ENCODE peak calls at places on chromosomes 12 and 14, in nine cellular contexts. W is astrocyte of the cerebellum, O is dorsolateral prefrontal cortex, C is cardiac muscle cell, Z is progenitor cell of endocrine pancreas, R is GM10248, H is AG04449, N is WERI-Rb-1, X is GM12864. P is an unnamed sample.

GRCh38 chr14:89217876-89218275 is 199.2 kb downstream of the FOXN3 start:
- DNase-seq in W (no peak), O (no peak), C (no peak), Z (no peak), R (no peak), H (no peak), N (no peak), X (no peak), P (no peak)

GRCh38 chr14:56814468-56815074 is 4.3 kb upstream of the OTX2 start:
- DNase-seq in W (no peak), O (no peak), C (no peak), Z (no peak), R (no peak), H (no peak), N (peak), X (no peak), P (no peak)

GRCh38 chr14:92724516-92725340 is 23.7 kb downstream of the LGMN start:
- DNase-seq in W (no peak), O (no peak), C (peak), Z (no peak), R (no peak), H (no peak), N (no peak), X (no peak), P (no peak)

GRCh38 chr14:95876769-95877490 is at the start of gene TUNAR:
- DNase-seq in W (no peak), O (no peak), C (peak), Z (peak), R (no peak), H (no peak), N (peak), X (no peak), P (peak)

GRCh38 chr12:112191840-112192321 is 66.5 kb downstream of the TRAFD1 start:
- DNase-seq in W (no peak), O (no peak), C (no peak), Z (no peak), R (no peak), H (no peak), N (no peak), X (no peak), P (no peak)

GRCh38 chr14:28676481-28676880 is 90.1 kb upstream of the FOXG1 start:
- DNase-seq in W (no peak), O (no peak), C (no peak), Z (no peak), R (no peak), H (no peak), N (no peak), X (no peak), P (no peak)

GRCh38 chr12:14394317-14395058 is 29.0 kb downstream of the ATF7IP start:
- DNase-seq in W (peak), O (no peak), C (peak), Z (no peak), R (peak), H (peak), N (no peak), X (peak), P (peak)

GRCh38 chr12:51678086-51678724 is 87.2 kb downstream of the SCN8A start:
- DNase-seq in W (peak), O (no peak), C (peak), Z (no peak), R (peak), H (no peak), N (peak), X (no peak), P (peak)

GRCh38 chr14:65011559-65011958 is 24.9 kb downstream of the FNTB start:
- DNase-seq in W (no peak), O (no peak), C (no peak), Z (no peak), R (no peak), H (no peak), N (no peak), X (no peak), P (no peak)

GRCh38 chr12:120841525-120841924 is 62.6 kb downstream of the SPPL3 start:
- DNase-seq in W (no peak), O (no peak), C (no peak), Z (no peak), R (no peak), H (no peak), N (no peak), X (no peak), P (no peak)

GRCh38 chr12:19058235-19059021 is 71.1 kb upstream of the PLEKHA5 start:
- DNase-seq in W (peak), O (no peak), C (no peak), Z (no peak), R (no peak), H (no peak), N (no peak), X (no peak), P (no peak)

GRCh38 chr12:106764738-106765137 is 9.7 kb upstream of the RIC8B start:
- DNase-seq in W (no peak), O (no peak), C (no peak), Z (no peak), R (no peak), H (no peak), N (no peak), X (no peak), P (no peak)

GRCh38 chr14:74875941-74876913 is at the start of gene PROX2:
- DNase-seq in W (no peak), O (no peak), C (no peak), Z (no peak), R (no peak), H (no peak), N (no peak), X (no peak), P (peak)

GRCh38 chr12:51371295-51371953 is 19.8 kb downstream of the GALNT6 start:
- DNase-seq in W (peak), O (no peak), C (peak), Z (peak), R (no peak), H (peak), N (peak), X (no peak), P (no peak)

GRCh38 chr12:11762723-11763326 is 113.4 kb downstream of the ETV6 start:
- DNase-seq in W (no peak), O (no peak), C (no peak), Z (no peak), R (peak), H (no peak), N (no peak), X (no peak), P (no peak)

GRCh38 chr14:75165586-75166391 is 10.6 kb downstream of the TMED10 start:
- DNase-seq in W (peak), O (peak), C (no peak), Z (no peak), R (no peak), H (no peak), N (no peak), X (no peak), P (no peak)

GRCh38 chr14:35534130-35534883 is at the start of gene INSM2:
- DNase-seq in W (no peak), O (no peak), C (no peak), Z (peak), R (peak), H (no peak), N (no peak), X (no peak), P (peak)

GRCh38 chr12:68538722-68539614 is 71.7 kb upstream of the RAP1B start:
- DNase-seq in W (peak), O (no peak), C (no peak), Z (no peak), R (peak), H (no peak), N (no peak), X (no peak), P (no peak)

GRCh38 chr12:42156232-42156631 is 11.6 kb upstream of the GXYLT1 start:
- DNase-seq in W (no peak), O (no peak), C (no peak), Z (no peak), R (no peak), H (no peak), N (no peak), X (no peak), P (no peak)

GRCh38 chr14:36655963-36656768 is 5.5 kb upstream of the PAX9 start:
- DNase-seq in W (no peak), O (no peak), C (peak), Z (peak), R (peak), H (no peak), N (no peak), X (no peak), P (peak)

GRCh38 chr12:25415004-25415403 is 138.1 kb downstream of the LMNTD1 start:
- DNase-seq in W (no peak), O (no peak), C (no peak), Z (no peak), R (no peak), H (no peak), N (no peak), X (no peak), P (no peak)

GRCh38 chr14:30621354-30621953 is 665 bp upstream of the SCFD1 start:
- DNase-seq in W (no peak), O (no peak), C (peak), Z (no peak), R (no peak), H (no peak), N (no peak), X (no peak), P (peak)

GRCh38 chr12:65845751-65846537 is 21.7 kb downstream of the HMGA2 start:
- DNase-seq in W (no peak), O (no peak), C (no peak), Z (no peak), R (no peak), H (no peak), N (peak), X (no peak), P (no peak)

GRCh38 chr14:85175556-85175955 is 354.4 kb upstream of the FLRT2 start:
- DNase-seq in W (no peak), O (no peak), C (no peak), Z (no peak), R (no peak), H (peak), N (no peak), X (no peak), P (no peak)

GRCh38 chr12:71636704-71637115 is 26.9 kb downstream of the ZFC3H1 start:
- DNase-seq in W (peak), O (no peak), C (peak), Z (no peak), R (peak), H (no peak), N (no peak), X (peak), P (peak)

GRCh38 chr14:91354979-91355685 is 62.5 kb downstream of the CCDC88C start:
- DNase-seq in W (no peak), O (peak), C (no peak), Z (peak), R (peak), H (no peak), N (peak), X (no peak), P (peak)

GRCh38 chr14:91964724-91965123 is 17.2 kb upstream of the FBLN5 start:
- DNase-seq in W (no peak), O (no peak), C (no peak), Z (no peak), R (no peak), H (no peak), N (no peak), X (no peak), P (no peak)

GRCh38 chr12:122738561-122738960 is 7.9 kb upstream of the HCAR1 start:
- DNase-seq in W (no peak), O (no peak), C (no peak), Z (no peak), R (no peak), H (no peak), N (no peak), X (no peak), P (no peak)

GRCh38 chr12:93176166-93176565 is 201.6 kb upstream of the NUDT4 start:
- DNase-seq in W (no peak), O (no peak), C (no peak), Z (no peak), R (no peak), H (no peak), N (no peak), X (no peak), P (no peak)

GRCh38 chr12:45518516-45519235 is 210.8 kb upstream of the ARID2 start:
- DNase-seq in W (no peak), O (no peak), C (no peak), Z (no peak), R (peak), H (no peak), N (no peak), X (peak), P (no peak)

GRCh38 chr14:88013750-88014349 is 8.9 kb downstream of the GPR65 start:
- DNase-seq in W (peak), O (peak), C (peak), Z (peak), R (peak), H (peak), N (peak), X (no peak), P (peak)

GRCh38 chr14:71487941-71488340 is 444.3 kb upstream of the RGS6 start:
- DNase-seq in W (no peak), O (no peak), C (no peak), Z (no peak), R (no peak), H (no peak), N (no peak), X (no peak), P (no peak)

GRCh38 chr12:12661086-12661485 is 34.9 kb downstream of the GPR19 start:
- DNase-seq in W (peak), O (no peak), C (no peak), Z (no peak), R (no peak), H (peak), N (no peak), X (no peak), P (no peak)

GRCh38 chr12:116547955-116548471 is 11.2 kb upstream of the MAP1LC3B2 start:
- DNase-seq in W (no peak), O (no peak), C (peak), Z (no peak), R (peak), H (no peak), N (peak), X (no peak), P (no peak)

GRCh38 chr12:41310367-41310766 is 122.2 kb downstream of the PDZRN4 start:
- DNase-seq in W (no peak), O (no peak), C (no peak), Z (no peak), R (no peak), H (no peak), N (peak), X (no peak), P (no peak)

GRCh38 chr12:4215862-4216541 is 57.6 kb upstream of the CCND2 start:
- DNase-seq in W (no peak), O (no peak), C (no peak), Z (no peak), R (peak), H (no peak), N (no peak), X (peak), P (no peak)

DNA sequence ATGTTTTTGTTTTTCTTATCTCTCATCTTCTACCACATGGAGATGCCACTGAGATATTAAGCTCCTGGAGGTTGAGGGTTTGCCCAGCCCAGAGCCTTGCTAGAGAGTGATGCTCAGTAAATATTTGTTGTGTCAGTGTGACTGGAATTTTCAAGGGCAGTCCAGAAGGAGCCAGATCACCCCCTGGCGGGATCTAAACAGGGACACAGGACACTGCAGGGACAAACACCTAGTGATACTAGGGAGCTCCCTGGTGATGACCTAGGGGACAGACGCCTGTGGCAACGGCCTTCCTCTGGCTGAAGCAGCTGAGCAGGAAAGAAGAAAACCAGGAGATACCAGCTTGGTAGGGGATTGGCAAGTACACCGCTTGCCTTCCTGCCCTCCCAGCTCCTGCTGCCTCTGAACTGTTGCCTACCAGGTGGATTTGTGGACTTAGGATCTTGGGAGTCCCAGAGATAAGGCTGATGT is 714.4 kb upstream of the TBX3 start:
- DNase-seq in W (no peak), O (no peak), C (peak), Z (no peak), R (no peak), H (no peak), N (peak), X (no peak), P (no peak)
- TF ChIP-seq CTCF in W (no peak), O (no peak), C (no peak), Z (peak), R (no peak), H (no peak), N (peak), X (no peak), P (no peak)

GRCh38 chr12:16359512-16360491 is 12.4 kb downstream of the MGST1 start:
- DNase-seq in W (no peak), O (no peak), C (peak), Z (peak), R (no peak), H (no peak), N (peak), X (peak), P (peak)
- TF ChIP-seq CTCF in W (peak), O (no peak), C (peak), Z (peak), R (peak), H (peak), N (peak), X (peak), P (peak)

DNA sequence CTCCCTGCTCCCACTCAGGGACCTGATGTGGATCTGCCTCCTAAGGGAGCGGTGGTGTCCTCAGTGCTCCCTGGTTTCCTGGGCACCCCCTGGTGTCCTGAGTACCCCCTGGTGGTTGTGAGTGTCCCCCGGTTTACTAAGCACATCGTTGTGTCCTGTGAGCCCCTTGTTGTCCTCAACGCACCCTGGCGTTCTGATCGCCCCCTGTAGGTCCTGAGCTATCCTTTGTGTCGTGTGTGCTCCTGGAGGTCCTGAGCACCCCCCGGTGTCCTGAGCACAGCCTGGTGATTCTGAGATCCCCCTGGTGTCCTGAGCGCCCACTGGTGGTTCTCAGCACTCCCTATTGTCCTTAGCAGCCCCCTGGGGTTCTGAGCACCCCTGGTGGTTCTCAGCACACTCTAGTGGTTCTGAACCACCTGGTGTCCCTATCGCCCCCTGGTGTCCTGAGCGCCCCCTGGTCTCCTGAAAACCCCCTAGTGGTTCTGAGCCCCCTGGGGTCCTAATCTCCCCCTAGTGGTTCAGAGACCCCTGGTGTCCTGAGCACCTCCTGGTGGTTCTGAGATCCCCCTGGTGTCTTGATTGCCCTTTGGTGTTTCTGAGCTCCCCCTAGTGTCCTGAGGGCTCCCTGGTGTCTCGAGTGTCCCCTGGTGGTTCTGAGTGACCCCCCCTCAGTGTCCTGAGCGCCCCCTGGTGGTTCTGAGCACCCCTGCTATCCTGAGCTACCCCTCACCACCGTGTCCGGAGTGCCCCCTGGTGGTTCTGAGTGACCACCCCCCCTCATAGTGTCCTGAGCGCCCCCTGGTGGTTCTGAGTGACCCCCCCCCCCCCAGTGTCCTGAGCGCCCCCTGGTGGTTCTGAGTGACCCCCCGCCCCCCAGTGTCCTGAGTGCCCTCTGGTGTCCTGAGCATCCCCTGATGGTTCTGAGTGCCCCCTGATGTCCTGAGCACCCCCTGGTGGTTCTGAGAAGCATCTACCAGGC is 615.1 kb downstream of the TMEM121 start:
- DNase-seq in W (no peak), O (no peak), C (no peak), Z (no peak), R (peak), H (no peak), N (peak), X (no peak), P (no peak)
- TF ChIP-seq CTCF in W (no peak), O (no peak), C (no peak), Z (no peak), R (peak), H (no peak), N (peak), X (peak), P (no peak)

GRCh38 chr12:54370218-54370730 is 6.0 kb upstream of the GPR84 start:
- DNase-seq in W (peak), O (peak), C (peak), Z (peak), R (peak), H (peak), N (peak), X (no peak), P (peak)
- TF ChIP-seq CTCF in W (peak), O (peak), C (peak), Z (peak), R (peak), H (peak), N (peak), X (peak), P (peak)